ENCODE peak calls at places on chromosomes 13 and 19, in nine cellular contexts. E is lower lobe of right lung, J is pancreas, C is upper lobe of right lung, P is thoracic aorta, T is H1, N is esophagus squamous epithelium, G is IMR-90, M is body of pancreas. U is an unnamed sample. For H3K36me3, the result is how much of the 10 kb centered on the place peaks cover.

GRCh38 chr19:47433121-47433520 is 13.8 kb upstream of the MEIS3 start:
- DNase-seq in P (no peak), C (no peak), G (no peak), E (no peak), M (no peak), N (no peak), T (no peak), J (no peak), U (no peak)

GRCh38 chr19:50315773-50316448 is 13.3 kb downstream of the KCNC3 start:
- DNase-seq in T (peak), G (no peak), J (no peak), E (no peak), C (no peak), M (no peak), N (no peak), P (no peak), U (no peak)

GRCh38 chr13:108787709-108788394 is 158.4 kb downstream of the MYO16 start:
- DNase-seq in M (no peak), N (no peak), C (no peak), P (no peak), T (no peak), E (no peak), J (no peak), G (no peak), U (no peak)

GRCh38 chr13:36193151-36193855 is 21.1 kb downstream of the SOHLH2 start:
- DNase-seq in E (no peak), N (no peak), M (no peak), T (no peak), J (no peak), C (no peak), G (no peak), P (no peak), U (no peak)

GRCh38 chr19:49855277-49855675 is 4.3 kb downstream of the PTOV1 start:
- DNase-seq in N (no peak), E (no peak), T (no peak), J (no peak), C (no peak), P (no peak), G (no peak), M (no peak), U (no peak)

GRCh38 chr13:30957258-30957943 is 24.9 kb downstream of the TEX26 start:
- DNase-seq in M (no peak), E (no peak), C (no peak), P (no peak), G (no peak), J (no peak), T (no peak), N (no peak), U (no peak)

GRCh38 chr19:54570316-54570715 is 3.3 kb upstream of the LILRA2 start:
- DNase-seq in N (no peak), P (no peak), E (no peak), G (no peak), M (no peak), T (no peak), J (no peak), C (no peak), U (no peak)

GRCh38 chr19:38564981-38565685 is 52.6 kb downstream of the MAP4K1 start:
- DNase-seq in T (no peak), C (peak), N (no peak), G (no peak), M (no peak), E (no peak), J (no peak), P (no peak), U (no peak)

GRCh38 chr19:31282346-31282745 is 66.9 kb downstream of the TSHZ3 start:
- DNase-seq in J (no peak), N (no peak), C (peak), G (no peak), E (no peak), T (no peak), P (no peak), M (no peak), U (no peak)

GRCh38 chr13:114090476-114090875 is 41.9 kb downstream of the RASA3 start:
- DNase-seq in N (no peak), J (no peak), C (peak), M (no peak), P (no peak), E (peak), T (no peak), G (no peak), U (peak)

GRCh38 chr19:13143135-13143534 is 7.0 kb downstream of the STX10 start:
- DNase-seq in M (no peak), P (no peak), G (peak), J (no peak), N (no peak), T (no peak), C (no peak), E (no peak), U (no peak)

GRCh38 chr13:34523401-34523800 is 418.7 kb upstream of the NBEA start:
- DNase-seq in P (no peak), C (no peak), E (no peak), N (no peak), M (no peak), J (no peak), T (no peak), G (no peak), U (no peak)

GRCh38 chr19:11064831-11065303 is 24.4 kb upstream of the LDLR start:
- DNase-seq in T (no peak), P (no peak), N (no peak), C (no peak), E (no peak), G (no peak), M (peak), J (no peak), U (no peak)

GRCh38 chr19:50875795-50876422 is 2.7 kb downstream of the KLK2 start:
- DNase-seq in G (no peak), E (no peak), C (no peak), T (no peak), M (no peak), J (no peak), N (no peak), P (no peak), U (no peak)

GRCh38 chr13:47672982-47673670 is 327.9 kb downstream of the SUCLA2 start:
- DNase-seq in N (no peak), C (no peak), E (no peak), P (no peak), J (no peak), T (no peak), G (peak), M (no peak), U (no peak)

GRCh38 chr19:49851456-49852259 is 699 bp downstream of the PTOV1 start:
- DNase-seq in C (no peak), G (no peak), P (no peak), N (no peak), J (peak), M (no peak), E (peak), T (peak), U (no peak)

GRCh38 chr13:85509512-85509911 is 289.7 kb downstream of the SLITRK6 start:
- DNase-seq in E (no peak), N (no peak), P (no peak), C (no peak), G (peak), T (no peak), M (no peak), J (no peak), U (no peak)

GRCh38 chr19:29811125-29812079 is at the start of gene CCNE1:
- DNase-seq in G (peak), J (peak), T (peak), E (peak), M (peak), C (peak), N (peak), P (peak), U (peak)

GRCh38 chr13:29753593-29754485 is 96.6 kb downstream of the UBL3 start:
- DNase-seq in G (peak), J (no peak), N (no peak), C (no peak), M (no peak), E (no peak), T (peak), P (no peak), U (no peak)

GRCh38 chr13:26721251-26721939 is 39.2 kb downstream of the GPR12 start:
- DNase-seq in J (no peak), G (no peak), T (no peak), C (peak), P (no peak), M (no peak), N (no peak), E (no peak), U (no peak)

GRCh38 chr13:45108716-45109706 is 11.3 kb upstream of the GTF2F2 start:
- DNase-seq in M (no peak), J (no peak), T (peak), N (no peak), E (peak), G (peak), P (no peak), C (no peak), U (no peak)

GRCh38 chr13:99217461-99218101 is 16.9 kb downstream of the UBAC2 start:
- DNase-seq in M (no peak), J (no peak), N (no peak), E (no peak), T (peak), P (no peak), C (no peak), G (no peak), U (no peak)
- H3K27ac ChIP-seq in M (no peak), J (no peak), N (peak), E (no peak), T (no peak), P (no peak), C (no peak), G (no peak), U (no peak)

DNA sequence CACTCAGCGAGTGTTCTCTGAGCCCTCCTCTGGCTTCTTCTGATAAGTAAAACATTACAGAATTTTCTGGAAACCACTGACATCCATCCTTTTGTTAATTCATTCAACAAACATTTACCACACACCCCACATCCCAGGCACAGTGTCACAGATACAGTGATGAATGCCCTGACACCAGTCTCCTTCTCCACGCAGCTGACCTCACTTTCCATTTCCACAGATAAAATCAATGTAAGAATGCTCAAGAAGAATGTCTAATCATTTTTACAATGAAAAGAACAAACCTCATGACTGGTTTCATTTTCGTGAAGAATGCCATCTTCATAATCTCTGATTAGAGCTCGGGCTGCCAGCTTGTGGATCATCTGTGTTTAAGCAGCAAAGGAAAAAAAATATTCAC is 69.2 kb downstream of the PARP4 start:
- DNase-seq in J (no peak), M (no peak), C (no peak), E (no peak), N (no peak), P (no peak), T (no peak), G (no peak), U (no peak)
- H3K36me3 ChIP-seq in J (half or more), M (under half), C (half or more), E (half or more), N (under half), P (under half), T (under half), G (under half), U (under half)

GRCh38 chr13:38624822-38625221 is 62.1 kb upstream of the FREM2 start:
- DNase-seq in P (no peak), T (peak), M (no peak), G (no peak), E (no peak), N (no peak), J (no peak), C (no peak), U (no peak)
- TF ChIP-seq CTCF in P (no peak), T (no peak), M (no peak), G (no peak), E (no peak), N (no peak), J (no peak), C (no peak), U (no peak)

GRCh38 chr19:1271528-1272422 is 2.6 kb downstream of the CIRBP start:
- DNase-seq in M (no peak), G (no peak), T (no peak), P (no peak), C (no peak), J (no peak), E (peak), N (no peak), U (no peak)
- H3K27ac ChIP-seq in M (peak), G (no peak), T (no peak), P (peak), C (peak), J (no peak), E (peak), N (peak), U (peak)

DNA sequence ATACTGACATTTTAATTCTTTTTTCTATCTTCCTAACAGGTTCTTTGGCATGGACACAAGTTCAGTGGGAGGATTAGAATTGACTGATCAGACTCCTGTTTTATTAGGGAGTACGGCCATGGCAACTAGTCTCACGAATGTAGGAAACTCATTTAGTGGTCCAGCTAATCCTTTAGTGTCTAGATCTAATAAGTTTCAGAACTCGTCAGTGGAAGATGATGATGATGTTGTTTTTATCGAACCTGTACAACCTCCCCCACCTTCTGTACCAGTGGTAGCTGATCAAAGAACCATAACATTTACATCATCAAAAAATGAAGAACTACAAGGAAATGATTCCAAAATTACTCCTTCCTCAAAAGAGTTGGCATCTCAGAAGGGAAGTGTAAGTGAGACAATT is 34.5 kb downstream of the ZMYM2 start:
- DNase-seq in J (no peak), E (no peak), M (no peak), G (no peak), T (no peak), C (no peak), P (no peak), N (no peak), U (no peak)
- H3K36me3 ChIP-seq in J (under half), E (under half), M (under half), G (under half), T (under half), C (half or more), P (under half), N (under half), U (half or more)

U was measured in RWPE2.